ENCODE peak calls at places on chromosomes 6 and 20, in eight cellular contexts. O is CD4-positive, alpha-beta T cell; U is GM03348; S is smooth muscle cell of the brain vasculature; V is AG09319; J is ecto neural progenitor cell; G is NCI-H510A treated with DMSO at 0.1 percent for 48 hours; A is ovary. T is an unnamed sample.

GRCh38 chr6:111588366-111588765 is 17.3 kb downstream of the TRAF3IP2 start:
- DNase-seq in O (no peak), U (no peak), S (no peak), V (no peak), J (no peak), G (no peak), A (no peak), T (no peak)

GRCh38 chr6:1143655-1144054 is 168.2 kb upstream of the FOXQ1 start:
- DNase-seq in O (no peak), U (no peak), S (no peak), V (no peak), J (no peak), G (no peak), A (no peak), T (no peak)

GRCh38 chr6:25136879-25137278 is 142.3 kb upstream of the CARMIL1 start:
- DNase-seq in O (no peak), U (no peak), S (no peak), V (no peak), J (no peak), G (no peak), A (peak; percentile 27), T (no peak)

GRCh38 chr6:33628401-33628964 is 7.4 kb downstream of the ITPR3 start:
- DNase-seq in O (no peak), U (no peak), S (no peak), V (no peak), J (no peak), G (peak; percentile 96), A (no peak), T (no peak)

GRCh38 chr6:168307011-168307694 is 12.4 kb downstream of the DACT2 start:
- DNase-seq in O (no peak), U (no peak), S (no peak), V (no peak), J (no peak), G (no peak), A (no peak), T (no peak)

GRCh38 chr6:50096267-50096666 is 46.5 kb upstream of the DEFB112 start:
- DNase-seq in O (no peak), U (no peak), S (no peak), V (no peak), J (no peak), G (no peak), A (no peak), T (no peak)

GRCh38 chr6:81856872-81857271 is 104.4 kb upstream of the TENT5A start:
- DNase-seq in O (no peak), U (no peak), S (no peak), V (no peak), J (no peak), G (no peak), A (no peak), T (no peak)

GRCh38 chr6:42049116-42049809 is 1.1 kb upstream of the TAF8 start:
- DNase-seq in O (no peak), U (no peak), S (no peak), V (no peak), J (no peak), G (no peak), A (peak; percentile 53), T (no peak)

GRCh38 chr20:62911701-62912280 is 14.5 kb downstream of the DIDO1 start:
- DNase-seq in O (no peak), U (no peak), S (no peak), V (no peak), J (no peak), G (no peak), A (no peak), T (no peak)

T was measured in activated T-helper 2 cell treated with anti-CD3 and anti-CD28 coated beads, Interferon-gamma antibody, Interleukin-2, Interleukin-4, amounts not matched to agents 10 μg/mL and 5 μg/mL and 100 μg/mL, durations not matched to agents 14 hours and 24 hours and 36 hours.